ENCODE peak calls at places on chromosome 15, in four cellular contexts. U is retina, D is SK-MEL-5, Y is NCI-H1417. I is an unnamed sample.

GRCh38 chr15:68100194-68100593 is 46.1 kb downstream of the PIAS1 start:
- DNase-seq in D (no peak), Y (no peak), U (no peak), I (no peak)

GRCh38 chr15:95864467-95864886 is 466.0 kb upstream of the NR2F2 start:
- DNase-seq in U (no peak), Y (peak), D (no peak), I (no peak)

GRCh38 chr15:91887321-91887720 is 33.8 kb downstream of the SLCO3A1 start:
- DNase-seq in D (no peak), U (no peak), Y (no peak), I (no peak)

GRCh38 chr15:95281470-95281869 is 1049.0 kb upstream of the NR2F2 start:
- DNase-seq in Y (no peak), U (no peak), D (no peak), I (no peak)

GRCh38 chr15:89203705-89204273 is 17.6 kb downstream of the RLBP1 start:
- DNase-seq in Y (no peak), U (no peak), D (no peak), I (no peak)

GRCh38 chr15:25640381-25640780 is 201.6 kb upstream of the UBE3A start:
- DNase-seq in U (no peak), Y (no peak), D (no peak), I (no peak)

GRCh38 chr15:62107561-62108110 is 40.9 kb downstream of the C2CD4A start:
- DNase-seq in U (no peak), Y (no peak), D (no peak), I (no peak)

GRCh38 chr15:100125627-100126231 is 216.0 kb downstream of the ADAMTS17 start:
- DNase-seq in D (no peak), U (no peak), Y (no peak), I (no peak)

GRCh38 chr15:61383421-61383820 is 154.3 kb upstream of the RORA start:
- DNase-seq in Y (no peak), D (no peak), U (no peak), I (no peak)

GRCh38 chr15:83250766-83251165 is 33.7 kb downstream of the BNC1 start:
- DNase-seq in U (no peak), D (no peak), Y (no peak), I (no peak)

GRCh38 chr15:90598053-90598577 is 68.4 kb downstream of the CRTC3 start:
- DNase-seq in D (peak), U (no peak), Y (no peak), I (peak)

GRCh38 chr15:88022711-88023110 is 233.8 kb downstream of the NTRK3 start:
- DNase-seq in Y (no peak), U (peak), D (no peak), I (no peak)

GRCh38 chr15:95247068-95247984 is 1016.0 kb downstream of the MCTP2 start:
- DNase-seq in Y (no peak), U (no peak), D (peak), I (no peak)

GRCh38 chr15:41775651-41776050 is 1.4 kb downstream of the MAPKBP1 start:
- DNase-seq in Y (peak), D (no peak), U (no peak), I (no peak)

GRCh38 chr15:81194723-81195122 is 2.0 kb upstream of the IL16 start:
- DNase-seq in Y (peak), U (no peak), D (peak), I (no peak)

GRCh38 chr15:100043069-100043641 is 298.6 kb downstream of the ADAMTS17 start:
- DNase-seq in U (no peak), D (peak), Y (no peak), I (no peak)

GRCh38 chr15:82129769-82130168 is 84.0 kb upstream of the MEX3B start:
- DNase-seq in Y (peak), D (no peak), U (no peak), I (no peak)

GRCh38 chr15:72284781-72285180 is 12.4 kb upstream of the PARP6 start:
- DNase-seq in U (no peak), Y (no peak), D (no peak), I (no peak)

GRCh38 chr15:69035205-69035917 is 20.9 kb downstream of the NOX5 start:
- DNase-seq in U (no peak), D (peak), Y (no peak), I (peak)

GRCh38 chr15:71806452-71806931 is 3.9 kb upstream of the NR2E3 start:
- DNase-seq in U (peak), D (peak), Y (no peak), I (no peak)

GRCh38 chr15:89756897-89757296 is 5.8 kb upstream of the MESP1 start:
- DNase-seq in D (no peak), U (no peak), Y (no peak), I (no peak)

GRCh38 chr15:90765489-90765888 is 48.3 kb downstream of the BLM start:
- DNase-seq in Y (no peak), U (no peak), D (no peak), I (no peak)

GRCh38 chr15:28190391-28191174 is 91.5 kb upstream of the OCA2 start:
- DNase-seq in U (no peak), D (no peak), Y (no peak), I (no peak)

GRCh38 chr15:41512512-41513281 is 930 bp downstream of the LTK start:
- DNase-seq in Y (no peak), D (no peak), U (peak), I (peak)

I was measured in upper lobe of left lung.